ENCODE peak calls at places on chromosomes 4 and X, in four cellular contexts. B, K, P and Y are unnamed samples.

GRCh38 chr4:687048-687974 is 1.6 kb downstream of the SLC49A3 start:
- DNase-seq in B (no peak), K (peak; percentile 91), P (no peak), Y (peak; percentile 90)

GRCh38 chr4:6749340-6750171 is 33.0 kb upstream of the KIAA0232 start:
- DNase-seq in K (peak; percentile 56), P (no peak), B (no peak), Y (peak; percentile 91)

GRCh38 chrX:37753384-37753783 is 26.5 kb upstream of the CYBB start:
- DNase-seq in P (no peak), K (no peak), B (no peak), Y (no peak)

GRCh38 chr4:155025762-155026457 is 182.5 kb upstream of the NPY2R start:
- DNase-seq in P (no peak), K (peak; percentile 21), B (peak; percentile 83), Y (peak; percentile 48)

GRCh38 chr4:60744767-60745166 is 455.4 kb upstream of the ADGRL3 start:
- DNase-seq in P (no peak), K (no peak), B (no peak), Y (no peak)

GRCh38 chr4:119039779-119040178 is 95.9 kb upstream of the MYOZ2 start:
- DNase-seq in B (no peak), K (no peak), P (no peak), Y (no peak)

GRCh38 chrX:130055899-130056298 is 54.4 kb downstream of the ELF4 start:
- DNase-seq in B (no peak), K (no peak), P (no peak), Y (no peak)

GRCh38 chrX:20143111-20143510 is 1.5 kb upstream of the EIF1AX start:
- DNase-seq in K (no peak), P (no peak), B (no peak), Y (no peak)

GRCh38 chr4:72325215-72325614 is 243.8 kb downstream of the ADAMTS3 start:
- DNase-seq in B (no peak), K (no peak), P (no peak), Y (no peak)

GRCh38 chr4:39114436-39114835 is 52.4 kb downstream of the KLHL5 start:
- DNase-seq in K (no peak), B (no peak), P (no peak), Y (no peak)

GRCh38 chr4:74830928-74831327 is 36.6 kb upstream of the BTC start:
- DNase-seq in B (no peak), P (no peak), K (no peak), Y (no peak)

GRCh38 chr4:104589264-104589868 is 94.7 kb upstream of the CXXC4 start:
- DNase-seq in P (no peak), K (no peak), B (no peak), Y (no peak)

GRCh38 chr4:78560296-78560963 is 8.9 kb downstream of the ANXA3 start:
- DNase-seq in B (no peak), P (no peak), K (no peak), Y (no peak)

GRCh38 chrX:16836371-16836770 is 33.8 kb downstream of the RBBP7 start:
- DNase-seq in K (no peak), B (peak; percentile 53), P (no peak), Y (peak; percentile 17)

GRCh38 chrX:22192419-22193086 is 80.2 kb upstream of the CBLL2 start:
- DNase-seq in B (peak; percentile 59), P (peak; percentile 3), K (peak; percentile 45), Y (peak; percentile 38)

GRCh38 chrX:69229436-69229835 is 64.2 kb upstream of the PJA1 start:
- DNase-seq in K (no peak), P (no peak), B (no peak), Y (no peak)

GRCh38 chr4:128528793-128529553 is 241.4 kb upstream of the PGRMC2 start:
- DNase-seq in K (no peak), P (no peak), B (no peak), Y (peak; percentile 58)

GRCh38 chr4:182238355-182238931 is 4.8 kb upstream of the TENM3 start:
- DNase-seq in B (no peak), K (no peak), P (no peak), Y (no peak)

GRCh38 chrX:154376768-154377167 is 2.3 kb upstream of the EMD start:
- DNase-seq in P (no peak), B (no peak), K (no peak), Y (no peak)

GRCh38 chr4:16967722-16968121 is 69.3 kb upstream of the LDB2 start:
- DNase-seq in B (no peak), P (no peak), K (no peak), Y (no peak)

GRCh38 chrX:67613366-67613765 is 69.5 kb downstream of the AR start:
- DNase-seq in K (no peak), B (no peak), P (no peak), Y (no peak)

GRCh38 chr4:184684491-184685189 is 35.1 kb downstream of the PRIMPOL start:
- DNase-seq in B (no peak), K (peak; percentile 73), P (no peak), Y (no peak)

GRCh38 chrX:16869393-16870094 is 618 bp downstream of the RBBP7 start:
- DNase-seq in K (peak; percentile 61), B (peak; percentile 48), P (no peak), Y (no peak)

GRCh38 chrX:1246816-1247215 is 21.8 kb upstream of the CSF2RA start:
- DNase-seq in B (peak; percentile 99), P (peak; percentile 57), K (peak; percentile 50), Y (peak; percentile 50)

GRCh38 chrX:126815816-126816215 is 3.7 kb upstream of the PRR32 start:
- DNase-seq in B (no peak), P (no peak), K (no peak), Y (no peak)

GRCh38 chr4:112765317-112765989 is 128.5 kb downstream of the LARP7 start:
- DNase-seq in K (peak; percentile 60), P (peak; percentile 7), B (no peak), Y (peak; percentile 52)

GRCh38 chr4:73707918-73708577 is 32.3 kb upstream of the CXCL8 start:
- DNase-seq in K (peak; percentile 36), B (no peak), P (no peak), Y (no peak)

GRCh38 chr4:89949782-89950387 is 55.2 kb downstream of the MMRN1 start:
- DNase-seq in B (no peak), P (no peak), K (no peak), Y (no peak)

GRCh38 chr4:185956546-185956945 is 112.4 kb upstream of the TLR3 start:
- DNase-seq in K (no peak), P (no peak), B (no peak), Y (no peak)

GRCh38 chrX:64093761-64094160 is 111.7 kb downstream of the AMER1 start:
- DNase-seq in P (no peak), B (no peak), K (no peak), Y (no peak)

GRCh38 chr4:147461161-147461560 is 19.7 kb upstream of the EDNRA start:
- DNase-seq in K (no peak), P (no peak), B (no peak), Y (no peak)

GRCh38 chr4:8182858-8183725 is 16.0 kb upstream of the SH3TC1 start:
- DNase-seq in B (no peak), P (no peak), K (peak; percentile 74), Y (no peak)

DNA sequence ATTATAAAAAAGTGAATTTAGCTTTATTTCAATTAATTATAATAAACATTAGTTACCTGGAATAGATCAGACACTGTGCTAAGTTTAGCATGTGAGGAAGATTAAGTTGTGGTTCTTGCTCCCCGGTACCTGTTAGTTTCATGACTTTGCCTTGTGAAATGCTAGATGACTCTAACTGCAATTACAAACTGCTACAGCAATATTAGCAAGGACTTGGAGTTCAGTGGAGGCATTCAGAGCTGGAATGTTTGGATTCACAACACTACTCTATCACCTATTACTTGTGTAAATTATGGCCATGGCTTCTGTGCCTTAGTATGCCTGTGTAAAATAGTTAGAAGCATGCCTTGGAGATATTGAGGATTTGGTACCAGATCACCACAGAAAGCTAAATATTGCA is 21.4 kb upstream of the ANXA10 start:
- DNase-seq in K (no peak), P (no peak), B (no peak), Y (no peak)
- TF ChIP-seq HDAC6 in K (no peak), P (no peak), B (no peak), Y (no peak)

GRCh38 chr4:123671633-123672404 is 275.2 kb downstream of the SPRY1 start:
- DNase-seq in B (no peak), K (no peak), P (peak; percentile 46), Y (no peak)
- TF ChIP-seq HDAC6 in B (no peak), K (no peak), P (no peak), Y (no peak)

GRCh38 chrX:118534716-118535493 is 39.3 kb downstream of the DOCK11 start:
- DNase-seq in K (no peak), B (no peak), P (no peak), Y (no peak)

GRCh38 chrX:118536204-118536603 is 40.6 kb downstream of the DOCK11 start:
- DNase-seq in B (no peak), P (peak; percentile 31), K (no peak), Y (no peak)

GRCh38 chrX:118541482-118541881 is 45.9 kb downstream of the DOCK11 start:
- DNase-seq in K (no peak), B (no peak), P (no peak), Y (no peak)

GRCh38 chrX:118540342-118540741 is 44.7 kb downstream of the DOCK11 start:
- DNase-seq in B (no peak), P (no peak), K (no peak), Y (no peak)

DNA sequence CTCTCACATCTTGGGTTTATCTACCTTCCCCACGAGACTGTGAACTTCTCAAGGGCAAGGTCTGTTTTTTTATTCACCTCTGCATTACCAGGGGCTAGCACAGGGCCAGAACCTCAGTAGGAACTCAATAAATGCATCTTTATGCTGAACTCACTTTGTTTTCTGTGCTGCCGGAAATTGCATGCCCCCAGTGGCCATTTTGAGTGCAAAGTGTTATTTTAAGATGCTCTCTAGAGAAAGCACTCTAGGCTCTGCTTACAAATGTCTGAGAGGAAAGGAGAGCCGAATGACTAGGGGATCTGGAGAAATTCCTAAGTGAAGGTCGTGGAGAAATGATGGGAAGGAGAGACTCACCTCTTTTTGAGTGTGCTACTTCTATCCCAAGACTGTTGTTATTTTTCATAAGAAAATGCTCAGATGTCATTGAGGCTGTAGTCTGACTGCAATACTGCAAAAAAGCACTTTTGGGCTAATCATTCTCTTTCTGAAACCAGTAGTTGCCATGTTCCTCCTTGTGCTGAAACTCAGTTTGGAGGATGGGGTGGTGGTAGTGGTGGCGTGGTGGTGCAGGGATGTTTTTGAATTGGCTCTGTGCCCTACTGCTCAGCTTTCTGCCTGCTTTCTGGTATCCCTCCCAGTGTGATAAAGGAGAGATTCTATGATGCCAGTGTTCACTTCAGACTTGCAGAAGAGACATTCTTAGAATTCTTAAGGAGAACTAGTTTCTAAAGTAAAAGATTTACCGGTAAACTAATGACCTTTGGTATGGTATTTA is 41.3 kb downstream of the DOCK11 start:
- DNase-seq in B (no peak), K (peak; percentile 21), P (peak; percentile 33), Y (no peak)
- TF ChIP-seq HDAC6 in B (no peak), K (no peak), P (no peak), Y (no peak)

GRCh38 chr4:27096142-27096824 is 235.6 kb downstream of the STIM2 start:
- DNase-seq in B (no peak), P (no peak), K (no peak), Y (no peak)
- TF ChIP-seq HDAC6 in B (no peak), P (no peak), K (no peak), Y (no peak)

GRCh38 chrX:101191217-101191750 is 28.3 kb upstream of the DRP2 start:
- DNase-seq in P (no peak), B (peak; percentile 64), K (peak; percentile 68), Y (no peak)
- TF ChIP-seq HDAC6 in P (no peak), B (no peak), K (no peak), Y (no peak)

GRCh38 chr4:19429684-19430083 is 822.0 kb upstream of the SLIT2 start:
- DNase-seq in P (no peak), K (no peak), B (no peak), Y (no peak)
- TF ChIP-seq HDAC6 in P (no peak), K (no peak), B (no peak), Y (no peak)